ENCODE peak calls at places on chromosomes 4 and X, in seven cellular contexts. B is AML-193; K is left lobe of liver; W is kidney glomerular epithelial cell; J is CD8-positive, alpha-beta T cell; E is endodermal cell; Z is amniotic stem cell. S is an unnamed sample.
A peak's percentile ranks its signal among the peaks of the same experiment; 100 is the strongest.

GRCh38 chrX:34288782-34289181 is 156.7 kb upstream of the FAM47A start:
- DNase-seq in B (no peak), K (no peak), W (peak; percentile 33), J (no peak), E (no peak), Z (no peak), S (no peak)

GRCh38 chr4:71784569-71785197 is 804 bp upstream of the GC start:
- DNase-seq in B (no peak), K (no peak), W (no peak), J (no peak), E (no peak), Z (no peak), S (no peak)

GRCh38 chrX:15055146-15055930 is 182.1 kb downstream of the MOSPD2 start:
- DNase-seq in B (no peak), K (no peak), W (no peak), J (no peak), E (no peak), Z (no peak), S (no peak)

GRCh38 chrX:13007519-13008188 is 32.7 kb downstream of the TMSB4X start:
- DNase-seq in B (no peak), K (no peak), W (no peak), J (no peak), E (no peak), Z (peak; percentile 41), S (no peak)

GRCh38 chr4:69735119-69735518 is 25.3 kb downstream of the SULT1B1 start:
- DNase-seq in B (no peak), K (no peak), W (no peak), J (no peak), E (no peak), Z (no peak), S (no peak)

GRCh38 chr4:118354913-118355312 is 2.1 kb upstream of the PRSS12 start:
- DNase-seq in B (no peak), K (no peak), W (no peak), J (no peak), E (no peak), Z (no peak), S (no peak)

GRCh38 chrX:107978707-107979307 is 3.4 kb downstream of the TEX13B start:
- DNase-seq in B (no peak), K (no peak), W (no peak), J (no peak), E (peak; percentile 71), Z (no peak), S (no peak)

GRCh38 chr4:117873779-117874178 is 160.5 kb upstream of the NDST3 start:
- DNase-seq in B (no peak), K (no peak), W (no peak), J (no peak), E (no peak), Z (no peak), S (no peak)

S was measured in nucleus accumbens.